ENCODE peak calls at places on chromosomes 5 and 9, in ten cellular contexts. One of them, this sample, is unnamed.

GRCh38 chr5:65861830-65862241 is 64.5 kb upstream of the ERBIN start:
- DNase-seq in HFF-Myc: peak
- DNase-seq in pancreas: no peak
- DNase-seq in CD8-positive, alpha-beta T cell: no peak
- DNase-seq in spleen: no peak
- DNase-seq in left ventricle myocardium inferior: no peak
- DNase-seq in cardiac fibroblast: peak
- DNase-seq in A549: no peak
- DNase-seq in fibroblast of mammary gland: peak
- DNase-seq in brain microvascular endothelial cell: peak
- DNase-seq in this sample: no peak

GRCh38 chr5:172858511-172858989 is 24.5 kb downstream of the ERGIC1 start:
- DNase-seq in HFF-Myc: no peak
- DNase-seq in left ventricle myocardium inferior: no peak
- DNase-seq in CD8-positive, alpha-beta T cell: no peak
- DNase-seq in fibroblast of mammary gland: peak
- DNase-seq in spleen: no peak
- DNase-seq in brain microvascular endothelial cell: no peak
- DNase-seq in pancreas: no peak
- DNase-seq in cardiac fibroblast: peak
- DNase-seq in A549: peak
- DNase-seq in this sample: no peak

GRCh38 chr5:16690243-16690839 is 73.5 kb upstream of the RETREG1 start:
- DNase-seq in A549: peak
- DNase-seq in left ventricle myocardium inferior: no peak
- DNase-seq in HFF-Myc: no peak
- DNase-seq in spleen: no peak
- DNase-seq in fibroblast of mammary gland: peak
- DNase-seq in cardiac fibroblast: peak
- DNase-seq in brain microvascular endothelial cell: peak
- DNase-seq in CD8-positive, alpha-beta T cell: no peak
- DNase-seq in pancreas: peak
- DNase-seq in this sample: no peak

GRCh38 chr5:74318985-74319563 is 321.5 kb downstream of the ENC1 start:
- DNase-seq in fibroblast of mammary gland: peak
- DNase-seq in CD8-positive, alpha-beta T cell: no peak
- DNase-seq in cardiac fibroblast: peak
- DNase-seq in HFF-Myc: no peak
- DNase-seq in left ventricle myocardium inferior: no peak
- DNase-seq in A549: no peak
- DNase-seq in pancreas: no peak
- DNase-seq in brain microvascular endothelial cell: no peak
- DNase-seq in spleen: no peak
- DNase-seq in this sample: no peak

GRCh38 chr5:146447734-146448380 is 724 bp downstream of the TCERG1 start:
- DNase-seq in CD8-positive, alpha-beta T cell: peak
- DNase-seq in cardiac fibroblast: peak
- DNase-seq in left ventricle myocardium inferior: no peak
- DNase-seq in pancreas: no peak
- DNase-seq in brain microvascular endothelial cell: peak
- DNase-seq in spleen: no peak
- DNase-seq in HFF-Myc: no peak
- DNase-seq in fibroblast of mammary gland: peak
- DNase-seq in A549: no peak
- DNase-seq in this sample: no peak

GRCh38 chr9:135989722-135990467 is 28.7 kb upstream of the UBAC1 start:
- DNase-seq in pancreas: peak
- DNase-seq in A549: no peak
- DNase-seq in cardiac fibroblast: no peak
- DNase-seq in HFF-Myc: no peak
- DNase-seq in brain microvascular endothelial cell: no peak
- DNase-seq in CD8-positive, alpha-beta T cell: peak
- DNase-seq in spleen: peak
- DNase-seq in fibroblast of mammary gland: no peak
- DNase-seq in left ventricle myocardium inferior: no peak
- DNase-seq in this sample: no peak

GRCh38 chr9:70580593-70581195 is 166.2 kb upstream of the KLF9 start:
- DNase-seq in HFF-Myc: no peak
- DNase-seq in A549: no peak
- DNase-seq in pancreas: no peak
- DNase-seq in fibroblast of mammary gland: no peak
- DNase-seq in brain microvascular endothelial cell: no peak
- DNase-seq in CD8-positive, alpha-beta T cell: no peak
- DNase-seq in spleen: no peak
- DNase-seq in left ventricle myocardium inferior: no peak
- DNase-seq in cardiac fibroblast: no peak
- DNase-seq in this sample: no peak

GRCh38 chr5:111131356-111131755 is 39.2 kb downstream of the WDR36 start:
- DNase-seq in left ventricle myocardium inferior: no peak
- DNase-seq in cardiac fibroblast: no peak
- DNase-seq in A549: no peak
- DNase-seq in CD8-positive, alpha-beta T cell: no peak
- DNase-seq in HFF-Myc: no peak
- DNase-seq in brain microvascular endothelial cell: no peak
- DNase-seq in pancreas: no peak
- DNase-seq in fibroblast of mammary gland: no peak
- DNase-seq in spleen: no peak
- DNase-seq in this sample: no peak

GRCh38 chr5:170221319-170221718 is 11.5 kb upstream of the C5orf58 start:
- DNase-seq in CD8-positive, alpha-beta T cell: no peak
- DNase-seq in pancreas: no peak
- DNase-seq in brain microvascular endothelial cell: no peak
- DNase-seq in cardiac fibroblast: peak
- DNase-seq in A549: no peak
- DNase-seq in left ventricle myocardium inferior: no peak
- DNase-seq in HFF-Myc: no peak
- DNase-seq in fibroblast of mammary gland: peak
- DNase-seq in spleen: no peak
- DNase-seq in this sample: no peak

GRCh38 chr5:56190500-56190899 is 42.6 kb downstream of the ANKRD55 start:
- DNase-seq in HFF-Myc: peak
- DNase-seq in fibroblast of mammary gland: peak
- DNase-seq in cardiac fibroblast: peak
- DNase-seq in pancreas: no peak
- DNase-seq in A549: no peak
- DNase-seq in brain microvascular endothelial cell: peak
- DNase-seq in CD8-positive, alpha-beta T cell: peak
- DNase-seq in spleen: no peak
- DNase-seq in left ventricle myocardium inferior: peak
- DNase-seq in this sample: no peak

GRCh38 chr9:72807765-72808445 is 144.9 kb downstream of the ALDH1A1 start:
- DNase-seq in left ventricle myocardium inferior: no peak
- DNase-seq in spleen: no peak
- DNase-seq in CD8-positive, alpha-beta T cell: no peak
- DNase-seq in cardiac fibroblast: peak
- DNase-seq in HFF-Myc: no peak
- DNase-seq in fibroblast of mammary gland: no peak
- DNase-seq in A549: no peak
- DNase-seq in brain microvascular endothelial cell: no peak
- DNase-seq in pancreas: no peak
- DNase-seq in this sample: no peak

GRCh38 chr9:35333551-35333950 is 156.4 kb upstream of the RUSC2 start:
- DNase-seq in A549: no peak
- DNase-seq in cardiac fibroblast: peak
- DNase-seq in CD8-positive, alpha-beta T cell: no peak
- DNase-seq in brain microvascular endothelial cell: peak
- DNase-seq in spleen: no peak
- DNase-seq in fibroblast of mammary gland: peak
- DNase-seq in left ventricle myocardium inferior: no peak
- DNase-seq in pancreas: no peak
- DNase-seq in HFF-Myc: no peak
- DNase-seq in this sample: no peak

GRCh38 chr5:3593771-3594513 is 1.7 kb upstream of the IRX1 start:
- DNase-seq in left ventricle myocardium inferior: no peak
- DNase-seq in fibroblast of mammary gland: peak
- DNase-seq in brain microvascular endothelial cell: no peak
- DNase-seq in CD8-positive, alpha-beta T cell: no peak
- DNase-seq in spleen: no peak
- DNase-seq in pancreas: no peak
- DNase-seq in HFF-Myc: no peak
- DNase-seq in cardiac fibroblast: no peak
- DNase-seq in A549: no peak
- DNase-seq in this sample: no peak

GRCh38 chr5:96483878-96484277 is 50.8 kb upstream of the PCSK1 start:
- DNase-seq in spleen: no peak
- DNase-seq in pancreas: no peak
- DNase-seq in CD8-positive, alpha-beta T cell: no peak
- DNase-seq in HFF-Myc: peak
- DNase-seq in cardiac fibroblast: peak
- DNase-seq in A549: no peak
- DNase-seq in brain microvascular endothelial cell: peak
- DNase-seq in fibroblast of mammary gland: peak
- DNase-seq in left ventricle myocardium inferior: no peak
- DNase-seq in this sample: peak

DNA sequence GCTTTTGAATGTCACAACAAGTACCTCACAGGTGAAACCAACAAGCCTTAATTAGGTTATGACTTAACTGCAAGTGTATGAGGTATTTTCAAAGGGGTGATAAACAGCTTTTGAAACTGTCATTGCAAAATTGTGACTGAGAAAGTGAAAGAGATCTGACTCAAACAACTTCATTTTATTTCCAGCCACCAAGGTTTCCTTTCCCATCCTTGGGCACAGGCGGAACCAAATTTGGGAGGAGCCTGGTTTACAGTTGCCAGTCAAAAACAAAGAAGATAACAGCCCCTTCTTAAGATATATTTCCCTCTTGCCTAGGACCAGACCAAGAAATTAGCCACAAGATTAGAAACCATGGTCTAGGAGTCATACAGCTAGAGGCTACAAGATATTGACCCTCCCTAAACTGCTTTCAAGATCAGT is 417.1 kb downstream of the CSNK1G3 start:
- DNase-seq in left ventricle myocardium inferior: no peak
- DNase-seq in spleen: no peak
- DNase-seq in brain microvascular endothelial cell: no peak
- DNase-seq in CD8-positive, alpha-beta T cell: no peak
- DNase-seq in pancreas: no peak
- DNase-seq in cardiac fibroblast: no peak
- DNase-seq in A549: no peak
- DNase-seq in HFF-Myc: no peak
- DNase-seq in fibroblast of mammary gland: no peak
- DNase-seq in this sample: peak
- H3K4me3 ChIP-seq in left ventricle myocardium inferior: no peak
- H3K4me3 ChIP-seq in spleen: no peak
- H3K4me3 ChIP-seq in brain microvascular endothelial cell: no peak
- H3K4me3 ChIP-seq in CD8-positive, alpha-beta T cell: no peak
- H3K4me3 ChIP-seq in pancreas: no peak
- H3K4me3 ChIP-seq in cardiac fibroblast: no peak
- H3K4me3 ChIP-seq in A549: no peak
- H3K4me3 ChIP-seq in HFF-Myc: no peak
- H3K4me3 ChIP-seq in fibroblast of mammary gland: no peak
- H3K4me3 ChIP-seq in this sample: no peak

DNA sequence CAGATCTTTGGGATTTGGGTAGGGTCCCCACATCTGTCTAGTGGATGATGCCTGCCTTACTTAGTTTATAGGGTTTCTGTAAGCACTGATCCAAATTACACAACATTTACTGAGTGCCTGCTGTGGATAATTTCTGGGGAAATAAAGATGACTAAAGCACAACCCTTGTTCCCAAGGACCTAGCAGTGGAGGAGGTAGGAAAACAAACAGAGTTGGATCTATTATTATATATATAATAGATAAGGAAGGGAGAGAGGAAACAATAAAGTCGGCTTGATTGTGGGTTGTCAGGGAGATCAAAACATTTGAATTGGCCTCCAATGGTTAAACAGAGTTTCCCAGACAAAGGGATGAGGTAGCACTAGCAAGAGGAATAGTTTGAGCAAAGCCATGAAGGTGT is 14.0 kb downstream of the IL33 start:
- DNase-seq in pancreas: peak
- DNase-seq in A549: no peak
- DNase-seq in HFF-Myc: no peak
- DNase-seq in fibroblast of mammary gland: peak
- DNase-seq in left ventricle myocardium inferior: no peak
- DNase-seq in cardiac fibroblast: peak
- DNase-seq in CD8-positive, alpha-beta T cell: no peak
- DNase-seq in brain microvascular endothelial cell: peak
- DNase-seq in spleen: no peak
- DNase-seq in this sample: no peak
- TF ChIP-seq CTCF in pancreas: no peak
- TF ChIP-seq CTCF in A549: no peak
- TF ChIP-seq CTCF in HFF-Myc: no peak
- TF ChIP-seq CTCF in fibroblast of mammary gland: no peak
- TF ChIP-seq CTCF in left ventricle myocardium inferior: no peak
- TF ChIP-seq CTCF in cardiac fibroblast: no peak
- TF ChIP-seq CTCF in CD8-positive, alpha-beta T cell: no peak
- TF ChIP-seq CTCF in brain microvascular endothelial cell: no peak
- TF ChIP-seq CTCF in spleen: no peak
- TF ChIP-seq CTCF in this sample: no peak

GRCh38 chr9:131677445-131678180 is 62.3 kb downstream of the RAPGEF1 start:
- DNase-seq in A549: no peak
- DNase-seq in left ventricle myocardium inferior: no peak
- DNase-seq in pancreas: no peak
- DNase-seq in HFF-Myc: peak
- DNase-seq in brain microvascular endothelial cell: peak
- DNase-seq in fibroblast of mammary gland: peak
- DNase-seq in CD8-positive, alpha-beta T cell: no peak
- DNase-seq in spleen: no peak
- DNase-seq in cardiac fibroblast: peak
- DNase-seq in this sample: peak
- H3K4me3 ChIP-seq in A549: no peak
- H3K4me3 ChIP-seq in left ventricle myocardium inferior: peak
- H3K4me3 ChIP-seq in pancreas: no peak
- H3K4me3 ChIP-seq in HFF-Myc: no peak
- H3K4me3 ChIP-seq in brain microvascular endothelial cell: no peak
- H3K4me3 ChIP-seq in fibroblast of mammary gland: no peak
- H3K4me3 ChIP-seq in CD8-positive, alpha-beta T cell: no peak
- H3K4me3 ChIP-seq in spleen: peak
- H3K4me3 ChIP-seq in cardiac fibroblast: no peak
- H3K4me3 ChIP-seq in this sample: peak

GRCh38 chr9:95317893-95318211 is 343 bp upstream of the FANCC start:
- DNase-seq in HFF-Myc: no peak
- DNase-seq in cardiac fibroblast: no peak
- DNase-seq in A549: no peak
- DNase-seq in CD8-positive, alpha-beta T cell: no peak
- DNase-seq in fibroblast of mammary gland: no peak
- DNase-seq in left ventricle myocardium inferior: no peak
- DNase-seq in pancreas: no peak
- DNase-seq in spleen: no peak
- DNase-seq in brain microvascular endothelial cell: no peak
- DNase-seq in this sample: no peak

GRCh38 chr9:95315108-95315746 is 2.3 kb downstream of the FANCC start:
- DNase-seq in spleen: no peak
- DNase-seq in CD8-positive, alpha-beta T cell: no peak
- DNase-seq in left ventricle myocardium inferior: no peak
- DNase-seq in pancreas: no peak
- DNase-seq in brain microvascular endothelial cell: no peak
- DNase-seq in A549: no peak
- DNase-seq in cardiac fibroblast: no peak
- DNase-seq in fibroblast of mammary gland: no peak
- DNase-seq in HFF-Myc: no peak
- DNase-seq in this sample: no peak

GRCh38 chr9:95316274-95316673 is 1.2 kb downstream of the FANCC start:
- DNase-seq in HFF-Myc: no peak
- DNase-seq in spleen: no peak
- DNase-seq in left ventricle myocardium inferior: no peak
- DNase-seq in fibroblast of mammary gland: no peak
- DNase-seq in CD8-positive, alpha-beta T cell: no peak
- DNase-seq in A549: no peak
- DNase-seq in cardiac fibroblast: no peak
- DNase-seq in pancreas: no peak
- DNase-seq in brain microvascular endothelial cell: no peak
- DNase-seq in this sample: no peak

GRCh38 chr9:95317119-95317892 is at the start of gene FANCC:
- DNase-seq in brain microvascular endothelial cell: peak
- DNase-seq in pancreas: peak
- DNase-seq in cardiac fibroblast: peak
- DNase-seq in left ventricle myocardium inferior: peak
- DNase-seq in fibroblast of mammary gland: peak
- DNase-seq in HFF-Myc: no peak
- DNase-seq in CD8-positive, alpha-beta T cell: peak
- DNase-seq in spleen: peak
- DNase-seq in A549: peak
- DNase-seq in this sample: peak

GRCh38 chr9:95316794-95317118 is 753 bp downstream of the FANCC start:
- DNase-seq in CD8-positive, alpha-beta T cell: no peak
- DNase-seq in fibroblast of mammary gland: peak
- DNase-seq in HFF-Myc: no peak
- DNase-seq in cardiac fibroblast: peak
- DNase-seq in spleen: peak
- DNase-seq in left ventricle myocardium inferior: peak
- DNase-seq in pancreas: peak
- DNase-seq in brain microvascular endothelial cell: peak
- DNase-seq in A549: peak
- DNase-seq in this sample: no peak
- TF ChIP-seq CTCF in CD8-positive, alpha-beta T cell: no peak
- TF ChIP-seq CTCF in fibroblast of mammary gland: no peak
- TF ChIP-seq CTCF in HFF-Myc: no peak
- TF ChIP-seq CTCF in cardiac fibroblast: no peak
- TF ChIP-seq CTCF in spleen: no peak
- TF ChIP-seq CTCF in left ventricle myocardium inferior: peak
- TF ChIP-seq CTCF in pancreas: no peak
- TF ChIP-seq CTCF in brain microvascular endothelial cell: peak
- TF ChIP-seq CTCF in A549: no peak
- TF ChIP-seq CTCF in this sample: no peak